ENCODE peak calls at places on chromosomes 3 and 15, in eight cellular contexts. One of them, this sample, is unnamed.

GRCh38 chr15:38724827-38725226 is 160.2 kb upstream of the RASGRP1 start:
- DNase-seq in transverse colon: no peak
- DNase-seq in GM12864: no peak
- DNase-seq in glutamatergic neuron: no peak
- DNase-seq in AG04449: no peak
- DNase-seq in fibroblast of pulmonary artery: no peak
- DNase-seq in cardiac fibroblast: no peak
- DNase-seq in WTC11: no peak
- DNase-seq in this sample: no peak

GRCh38 chr3:12557472-12558105 is 702 bp downstream of the MKRN2 start:
- DNase-seq in cardiac fibroblast: peak
- DNase-seq in glutamatergic neuron: no peak
- DNase-seq in fibroblast of pulmonary artery: peak
- DNase-seq in GM12864: no peak
- DNase-seq in WTC11: no peak
- DNase-seq in AG04449: no peak
- DNase-seq in transverse colon: no peak
- DNase-seq in this sample: no peak

GRCh38 chr3:122101646-122102045 is 46.5 kb downstream of the CD86 start:
- DNase-seq in glutamatergic neuron: no peak
- DNase-seq in GM12864: no peak
- DNase-seq in AG04449: no peak
- DNase-seq in fibroblast of pulmonary artery: peak
- DNase-seq in transverse colon: no peak
- DNase-seq in cardiac fibroblast: peak
- DNase-seq in WTC11: no peak
- DNase-seq in this sample: peak

GRCh38 chr15:68370768-68371151 is 61.2 kb downstream of the ITGA11 start:
- DNase-seq in transverse colon: no peak
- DNase-seq in WTC11: no peak
- DNase-seq in fibroblast of pulmonary artery: no peak
- DNase-seq in GM12864: no peak
- DNase-seq in glutamatergic neuron: no peak
- DNase-seq in AG04449: no peak
- DNase-seq in cardiac fibroblast: no peak
- DNase-seq in this sample: no peak

GRCh38 chr15:25690673-25691543 is 172.2 kb downstream of the ATP10A start:
- DNase-seq in cardiac fibroblast: peak
- DNase-seq in transverse colon: no peak
- DNase-seq in AG04449: peak
- DNase-seq in glutamatergic neuron: no peak
- DNase-seq in WTC11: no peak
- DNase-seq in GM12864: no peak
- DNase-seq in fibroblast of pulmonary artery: peak
- DNase-seq in this sample: no peak

GRCh38 chr15:39171944-39172368 is 408.9 kb upstream of the THBS1 start:
- DNase-seq in fibroblast of pulmonary artery: peak
- DNase-seq in AG04449: peak
- DNase-seq in GM12864: no peak
- DNase-seq in glutamatergic neuron: no peak
- DNase-seq in transverse colon: peak
- DNase-seq in cardiac fibroblast: peak
- DNase-seq in WTC11: peak
- DNase-seq in this sample: no peak

GRCh38 chr3:184725176-184725575 is 13.3 kb upstream of the MAGEF1 start:
- DNase-seq in transverse colon: no peak
- DNase-seq in WTC11: no peak
- DNase-seq in glutamatergic neuron: no peak
- DNase-seq in fibroblast of pulmonary artery: no peak
- DNase-seq in GM12864: no peak
- DNase-seq in AG04449: no peak
- DNase-seq in cardiac fibroblast: no peak
- DNase-seq in this sample: no peak

GRCh38 chr3:112767177-112767576 is 79.5 kb downstream of the CD200R1L start:
- DNase-seq in cardiac fibroblast: peak
- DNase-seq in transverse colon: no peak
- DNase-seq in WTC11: no peak
- DNase-seq in GM12864: no peak
- DNase-seq in glutamatergic neuron: no peak
- DNase-seq in AG04449: no peak
- DNase-seq in fibroblast of pulmonary artery: no peak
- DNase-seq in this sample: peak

GRCh38 chr15:82781349-82781748 is 24.5 kb downstream of the FSD2 start:
- DNase-seq in WTC11: no peak
- DNase-seq in transverse colon: no peak
- DNase-seq in GM12864: no peak
- DNase-seq in AG04449: no peak
- DNase-seq in fibroblast of pulmonary artery: no peak
- DNase-seq in cardiac fibroblast: no peak
- DNase-seq in glutamatergic neuron: no peak
- DNase-seq in this sample: no peak

GRCh38 chr3:177820683-177821316 is 623.5 kb upstream of the TBL1XR1 start:
- DNase-seq in cardiac fibroblast: peak
- DNase-seq in GM12864: peak
- DNase-seq in AG04449: no peak
- DNase-seq in transverse colon: no peak
- DNase-seq in WTC11: no peak
- DNase-seq in glutamatergic neuron: no peak
- DNase-seq in fibroblast of pulmonary artery: peak
- DNase-seq in this sample: no peak

GRCh38 chr3:105528956-105529355 is 162.2 kb downstream of the ALCAM start:
- DNase-seq in GM12864: no peak
- DNase-seq in transverse colon: no peak
- DNase-seq in AG04449: no peak
- DNase-seq in cardiac fibroblast: no peak
- DNase-seq in glutamatergic neuron: no peak
- DNase-seq in WTC11: no peak
- DNase-seq in fibroblast of pulmonary artery: no peak
- DNase-seq in this sample: no peak

GRCh38 chr3:188950832-188951489 is 220.8 kb upstream of the TPRG1 start:
- DNase-seq in AG04449: peak
- DNase-seq in WTC11: no peak
- DNase-seq in transverse colon: peak
- DNase-seq in fibroblast of pulmonary artery: peak
- DNase-seq in GM12864: no peak
- DNase-seq in glutamatergic neuron: no peak
- DNase-seq in cardiac fibroblast: peak
- DNase-seq in this sample: no peak

GRCh38 chr3:42078686-42079085 is 12.5 kb upstream of the TRAK1 start:
- DNase-seq in cardiac fibroblast: no peak
- DNase-seq in WTC11: no peak
- DNase-seq in AG04449: no peak
- DNase-seq in GM12864: no peak
- DNase-seq in fibroblast of pulmonary artery: no peak
- DNase-seq in glutamatergic neuron: no peak
- DNase-seq in transverse colon: peak
- DNase-seq in this sample: no peak

GRCh38 chr3:31539275-31539674 is 6.5 kb downstream of the STT3B start:
- DNase-seq in WTC11: no peak
- DNase-seq in GM12864: no peak
- DNase-seq in AG04449: no peak
- DNase-seq in transverse colon: no peak
- DNase-seq in cardiac fibroblast: no peak
- DNase-seq in fibroblast of pulmonary artery: no peak
- DNase-seq in glutamatergic neuron: no peak
- DNase-seq in this sample: no peak

GRCh38 chr15:93987068-93987467 is 244.3 kb upstream of the MCTP2 start:
- DNase-seq in transverse colon: no peak
- DNase-seq in glutamatergic neuron: no peak
- DNase-seq in GM12864: no peak
- DNase-seq in AG04449: no peak
- DNase-seq in WTC11: no peak
- DNase-seq in fibroblast of pulmonary artery: no peak
- DNase-seq in cardiac fibroblast: no peak
- DNase-seq in this sample: no peak

GRCh38 chr15:57340673-57341259 is 35.5 kb upstream of the CGNL1 start:
- DNase-seq in GM12864: peak
- DNase-seq in AG04449: no peak
- DNase-seq in glutamatergic neuron: peak
- DNase-seq in WTC11: peak
- DNase-seq in transverse colon: peak
- DNase-seq in fibroblast of pulmonary artery: peak
- DNase-seq in cardiac fibroblast: peak
- DNase-seq in this sample: peak

GRCh38 chr3:7682822-7683229 is 818.8 kb upstream of the LMCD1 start:
- DNase-seq in WTC11: no peak
- DNase-seq in AG04449: no peak
- DNase-seq in fibroblast of pulmonary artery: peak
- DNase-seq in transverse colon: no peak
- DNase-seq in GM12864: no peak
- DNase-seq in glutamatergic neuron: no peak
- DNase-seq in cardiac fibroblast: peak
- DNase-seq in this sample: no peak

GRCh38 chr15:80934761-80935221 is 54.8 kb downstream of the MESD start:
- DNase-seq in GM12864: no peak
- DNase-seq in glutamatergic neuron: no peak
- DNase-seq in cardiac fibroblast: peak
- DNase-seq in WTC11: no peak
- DNase-seq in transverse colon: no peak
- DNase-seq in fibroblast of pulmonary artery: peak
- DNase-seq in AG04449: no peak
- DNase-seq in this sample: no peak

GRCh38 chr3:183202004-183202722 is 39.6 kb upstream of the LAMP3 start:
- DNase-seq in cardiac fibroblast: no peak
- DNase-seq in AG04449: no peak
- DNase-seq in fibroblast of pulmonary artery: no peak
- DNase-seq in glutamatergic neuron: no peak
- DNase-seq in GM12864: no peak
- DNase-seq in transverse colon: no peak
- DNase-seq in WTC11: no peak
- DNase-seq in this sample: no peak

GRCh38 chr3:37955918-37956317 is 34.7 kb upstream of the VILL start:
- DNase-seq in transverse colon: no peak
- DNase-seq in fibroblast of pulmonary artery: no peak
- DNase-seq in cardiac fibroblast: no peak
- DNase-seq in glutamatergic neuron: no peak
- DNase-seq in AG04449: no peak
- DNase-seq in WTC11: no peak
- DNase-seq in GM12864: no peak
- DNase-seq in this sample: no peak

GRCh38 chr3:176663819-176664218 is 533.5 kb downstream of the TBL1XR1 start:
- DNase-seq in AG04449: peak
- DNase-seq in transverse colon: no peak
- DNase-seq in glutamatergic neuron: no peak
- DNase-seq in GM12864: no peak
- DNase-seq in cardiac fibroblast: peak
- DNase-seq in fibroblast of pulmonary artery: peak
- DNase-seq in WTC11: no peak
- DNase-seq in this sample: no peak
- TF ChIP-seq CTCF in AG04449: peak
- TF ChIP-seq CTCF in transverse colon: no peak
- TF ChIP-seq CTCF in glutamatergic neuron: peak
- TF ChIP-seq CTCF in GM12864: no peak
- TF ChIP-seq CTCF in cardiac fibroblast: peak
- TF ChIP-seq CTCF in fibroblast of pulmonary artery: peak
- TF ChIP-seq CTCF in WTC11: no peak
- TF ChIP-seq CTCF in this sample: peak

GRCh38 chr3:167913218-167913902 is 177.8 kb downstream of the SERPINI1 start:
- DNase-seq in transverse colon: no peak
- DNase-seq in fibroblast of pulmonary artery: peak
- DNase-seq in AG04449: no peak
- DNase-seq in WTC11: peak
- DNase-seq in cardiac fibroblast: peak
- DNase-seq in GM12864: no peak
- DNase-seq in glutamatergic neuron: no peak
- DNase-seq in this sample: no peak
- TF ChIP-seq CTCF in transverse colon: no peak
- TF ChIP-seq CTCF in fibroblast of pulmonary artery: peak
- TF ChIP-seq CTCF in AG04449: no peak
- TF ChIP-seq CTCF in WTC11: peak
- TF ChIP-seq CTCF in cardiac fibroblast: no peak
- TF ChIP-seq CTCF in GM12864: no peak
- TF ChIP-seq CTCF in glutamatergic neuron: no peak
- TF ChIP-seq CTCF in this sample: no peak

GRCh38 chr3:54085936-54086335 is 36.4 kb upstream of the CACNA2D3 start:
- DNase-seq in transverse colon: no peak
- DNase-seq in fibroblast of pulmonary artery: no peak
- DNase-seq in glutamatergic neuron: no peak
- DNase-seq in cardiac fibroblast: no peak
- DNase-seq in WTC11: no peak
- DNase-seq in GM12864: no peak
- DNase-seq in AG04449: no peak
- DNase-seq in this sample: no peak

GRCh38 chr3:54086639-54087405 is 35.5 kb upstream of the CACNA2D3 start:
- DNase-seq in WTC11: no peak
- DNase-seq in GM12864: no peak
- DNase-seq in transverse colon: no peak
- DNase-seq in AG04449: no peak
- DNase-seq in fibroblast of pulmonary artery: no peak
- DNase-seq in glutamatergic neuron: peak
- DNase-seq in cardiac fibroblast: no peak
- DNase-seq in this sample: no peak

GRCh38 chr3:54083901-54084300 is 38.5 kb upstream of the CACNA2D3 start:
- DNase-seq in glutamatergic neuron: no peak
- DNase-seq in GM12864: no peak
- DNase-seq in fibroblast of pulmonary artery: no peak
- DNase-seq in transverse colon: no peak
- DNase-seq in WTC11: no peak
- DNase-seq in cardiac fibroblast: no peak
- DNase-seq in AG04449: no peak
- DNase-seq in this sample: no peak

DNA sequence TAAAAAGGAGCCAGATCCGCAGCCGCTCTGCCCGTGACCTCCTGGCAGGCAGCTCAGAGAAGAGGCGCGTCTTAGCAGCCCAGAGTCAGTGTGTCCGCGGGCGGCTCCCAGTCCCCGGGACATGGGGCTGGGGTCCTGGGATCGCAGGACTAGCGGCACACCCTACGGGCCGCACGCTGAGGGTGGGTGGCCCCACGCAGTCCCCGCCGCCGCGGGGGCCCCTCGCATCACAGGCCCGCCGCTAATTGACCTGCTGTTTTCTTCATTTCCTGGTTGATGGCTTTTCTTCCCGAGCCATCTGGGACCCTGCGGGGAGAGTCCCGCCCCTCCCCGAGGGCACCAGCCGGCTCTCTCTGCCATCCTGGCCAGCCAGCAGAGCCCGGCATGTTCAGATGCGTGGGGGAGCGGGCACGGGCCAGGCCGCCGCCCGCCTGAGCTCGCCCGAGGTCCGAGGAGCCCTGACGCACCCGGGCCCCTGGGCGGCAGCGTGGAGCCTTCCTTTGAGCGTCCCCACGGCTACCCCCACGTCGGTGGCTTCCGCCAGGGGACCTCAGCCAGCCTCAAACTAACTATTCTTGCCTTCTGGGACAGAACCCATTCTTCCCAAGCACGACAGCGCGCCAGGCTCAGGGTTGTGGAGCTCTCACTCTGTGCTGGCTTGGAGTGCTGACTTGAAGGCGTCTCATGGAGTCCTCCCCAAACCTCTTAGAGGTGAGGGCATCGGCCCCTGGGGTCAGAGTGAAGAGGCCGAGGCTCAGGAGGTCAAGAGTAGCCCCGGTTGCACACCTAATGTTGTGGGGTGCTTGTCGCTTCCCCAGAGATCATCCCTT is 34.6 kb upstream of the CACNA2D3 start:
- DNase-seq in GM12864: no peak
- DNase-seq in transverse colon: no peak
- DNase-seq in AG04449: no peak
- DNase-seq in glutamatergic neuron: peak
- DNase-seq in WTC11: peak
- DNase-seq in cardiac fibroblast: peak
- DNase-seq in fibroblast of pulmonary artery: peak
- DNase-seq in this sample: no peak
- TF ChIP-seq CTCF in GM12864: no peak
- TF ChIP-seq CTCF in transverse colon: no peak
- TF ChIP-seq CTCF in AG04449: no peak
- TF ChIP-seq CTCF in glutamatergic neuron: no peak
- TF ChIP-seq CTCF in WTC11: no peak
- TF ChIP-seq CTCF in cardiac fibroblast: no peak
- TF ChIP-seq CTCF in fibroblast of pulmonary artery: no peak
- TF ChIP-seq CTCF in this sample: no peak

GRCh38 chr15:70584838-70585706 is 178.3 kb downstream of the UACA start:
- DNase-seq in transverse colon: no peak
- DNase-seq in fibroblast of pulmonary artery: no peak
- DNase-seq in WTC11: peak
- DNase-seq in AG04449: no peak
- DNase-seq in glutamatergic neuron: peak
- DNase-seq in cardiac fibroblast: no peak
- DNase-seq in GM12864: no peak
- DNase-seq in this sample: peak
- TF ChIP-seq CTCF in transverse colon: peak
- TF ChIP-seq CTCF in fibroblast of pulmonary artery: peak
- TF ChIP-seq CTCF in WTC11: peak
- TF ChIP-seq CTCF in AG04449: peak
- TF ChIP-seq CTCF in glutamatergic neuron: peak
- TF ChIP-seq CTCF in cardiac fibroblast: no peak
- TF ChIP-seq CTCF in GM12864: peak
- TF ChIP-seq CTCF in this sample: no peak

This sample was measured in GM20000.